ENCODE peak calls at places on chromosomes 13 and 19, in nine cellular contexts. One of them, this sample, is unnamed.

GRCh38 chr13:46278474-46278873 is 66.7 kb downstream of the LRRC63 start:
- DNase-seq in IMR-90: no peak
- DNase-seq in A549: no peak
- DNase-seq in prostate gland: no peak
- DNase-seq in AG10803: no peak
- DNase-seq in gastrocnemius medialis: no peak
- DNase-seq in RWPE1: no peak
- DNase-seq in WTC11: peak; percentile 16
- DNase-seq in MM.1S: no peak
- DNase-seq in this sample: no peak

GRCh38 chr19:10136936-10137335 is 17.2 kb upstream of the EIF3G start:
- DNase-seq in WTC11: no peak
- DNase-seq in MM.1S: no peak
- DNase-seq in gastrocnemius medialis: no peak
- DNase-seq in AG10803: no peak
- DNase-seq in prostate gland: no peak
- DNase-seq in RWPE1: no peak
- DNase-seq in A549: no peak
- DNase-seq in IMR-90: no peak
- DNase-seq in this sample: no peak

GRCh38 chr13:110648848-110649421 is 33.6 kb downstream of the NAXD start:
- DNase-seq in A549: no peak
- DNase-seq in gastrocnemius medialis: no peak
- DNase-seq in WTC11: no peak
- DNase-seq in IMR-90: no peak
- DNase-seq in prostate gland: no peak
- DNase-seq in RWPE1: no peak
- DNase-seq in AG10803: no peak
- DNase-seq in MM.1S: no peak
- DNase-seq in this sample: no peak

GRCh38 chr19:35112995-35113693 is 2.5 kb upstream of the FXYD3 start:
- DNase-seq in A549: no peak
- DNase-seq in MM.1S: no peak
- DNase-seq in IMR-90: no peak
- DNase-seq in prostate gland: no peak
- DNase-seq in AG10803: no peak
- DNase-seq in WTC11: peak; percentile 56
- DNase-seq in RWPE1: no peak
- DNase-seq in gastrocnemius medialis: no peak
- DNase-seq in this sample: no peak

GRCh38 chr19:40512110-40512472 is 45.3 kb downstream of the SPTBN4 start:
- DNase-seq in IMR-90: no peak
- DNase-seq in RWPE1: no peak
- DNase-seq in prostate gland: no peak
- DNase-seq in WTC11: no peak
- DNase-seq in gastrocnemius medialis: no peak
- DNase-seq in MM.1S: no peak
- DNase-seq in AG10803: no peak
- DNase-seq in A549: no peak
- DNase-seq in this sample: no peak

GRCh38 chr13:33258437-33259193 is 26.9 kb downstream of the STARD13 start:
- DNase-seq in A549: no peak
- DNase-seq in RWPE1: no peak
- DNase-seq in IMR-90: peak; percentile 63
- DNase-seq in MM.1S: no peak
- DNase-seq in prostate gland: no peak
- DNase-seq in gastrocnemius medialis: no peak
- DNase-seq in AG10803: peak; percentile 90
- DNase-seq in WTC11: no peak
- DNase-seq in this sample: no peak

GRCh38 chr19:38004505-38005223 is 97.7 kb downstream of the SIPA1L3 start:
- DNase-seq in WTC11: peak; percentile 71
- DNase-seq in AG10803: peak; percentile 97
- DNase-seq in RWPE1: peak; percentile 97
- DNase-seq in gastrocnemius medialis: peak; percentile 79
- DNase-seq in MM.1S: peak; percentile 32
- DNase-seq in IMR-90: peak; percentile 98
- DNase-seq in A549: peak; percentile 90
- DNase-seq in prostate gland: peak; percentile 93
- DNase-seq in this sample: peak; percentile 81

GRCh38 chr13:32530841-32531253 is 7.7 kb downstream of the N4BP2L2 start:
- DNase-seq in WTC11: no peak
- DNase-seq in IMR-90: peak; percentile 83
- DNase-seq in prostate gland: peak; percentile 12
- DNase-seq in A549: no peak
- DNase-seq in AG10803: peak; percentile 71
- DNase-seq in RWPE1: no peak
- DNase-seq in gastrocnemius medialis: peak; percentile 21
- DNase-seq in MM.1S: peak; percentile 57
- DNase-seq in this sample: peak; percentile 38

GRCh38 chr13:65856464-65856863 is 1373.7 kb downstream of the PCDH9 start:
- DNase-seq in RWPE1: no peak
- DNase-seq in AG10803: peak; percentile 20
- DNase-seq in MM.1S: no peak
- DNase-seq in prostate gland: no peak
- DNase-seq in A549: no peak
- DNase-seq in WTC11: no peak
- DNase-seq in IMR-90: peak; percentile 80
- DNase-seq in gastrocnemius medialis: no peak
- DNase-seq in this sample: no peak

GRCh38 chr19:21430674-21431073 is 33.7 kb downstream of the ZNF493 start:
- DNase-seq in prostate gland: no peak
- DNase-seq in A549: no peak
- DNase-seq in IMR-90: no peak
- DNase-seq in MM.1S: no peak
- DNase-seq in WTC11: no peak
- DNase-seq in RWPE1: no peak
- DNase-seq in gastrocnemius medialis: no peak
- DNase-seq in AG10803: no peak
- DNase-seq in this sample: no peak

GRCh38 chr19:6088677-6089063 is 21.6 kb downstream of the RFX2 start:
- DNase-seq in gastrocnemius medialis: no peak
- DNase-seq in A549: no peak
- DNase-seq in RWPE1: peak; percentile 56
- DNase-seq in MM.1S: no peak
- DNase-seq in IMR-90: peak; percentile 49
- DNase-seq in prostate gland: no peak
- DNase-seq in WTC11: no peak
- DNase-seq in AG10803: no peak
- DNase-seq in this sample: no peak

GRCh38 chr13:51539887-51540286 is 44.4 kb upstream of the WDFY2 start:
- DNase-seq in gastrocnemius medialis: no peak
- DNase-seq in WTC11: no peak
- DNase-seq in RWPE1: no peak
- DNase-seq in A549: no peak
- DNase-seq in AG10803: peak; percentile 61
- DNase-seq in IMR-90: peak; percentile 67
- DNase-seq in prostate gland: no peak
- DNase-seq in MM.1S: no peak
- DNase-seq in this sample: no peak

GRCh38 chr19:53538378-53539109 is 599 bp downstream of the ZNF331 start:
- DNase-seq in prostate gland: no peak
- DNase-seq in IMR-90: no peak
- DNase-seq in AG10803: no peak
- DNase-seq in A549: no peak
- DNase-seq in gastrocnemius medialis: no peak
- DNase-seq in WTC11: no peak
- DNase-seq in RWPE1: no peak
- DNase-seq in MM.1S: no peak
- DNase-seq in this sample: no peak

GRCh38 chr19:53532362-53532761 is 5.6 kb upstream of the ZNF331 start:
- DNase-seq in MM.1S: no peak
- DNase-seq in RWPE1: no peak
- DNase-seq in A549: no peak
- DNase-seq in WTC11: no peak
- DNase-seq in prostate gland: no peak
- DNase-seq in IMR-90: no peak
- DNase-seq in gastrocnemius medialis: no peak
- DNase-seq in AG10803: no peak
- DNase-seq in this sample: no peak

GRCh38 chr19:53537126-53537522 is 821 bp upstream of the ZNF331 start:
- DNase-seq in MM.1S: no peak
- DNase-seq in gastrocnemius medialis: no peak
- DNase-seq in A549: no peak
- DNase-seq in RWPE1: no peak
- DNase-seq in AG10803: no peak
- DNase-seq in prostate gland: no peak
- DNase-seq in IMR-90: no peak
- DNase-seq in WTC11: no peak
- DNase-seq in this sample: no peak

GRCh38 chr19:53537523-53538377 is at the start of gene ZNF331:
- DNase-seq in prostate gland: peak; percentile 68
- DNase-seq in A549: peak; percentile 86
- DNase-seq in WTC11: peak; percentile 77
- DNase-seq in AG10803: peak; percentile 72
- DNase-seq in IMR-90: peak; percentile 83
- DNase-seq in gastrocnemius medialis: peak; percentile 53
- DNase-seq in RWPE1: peak; percentile 65
- DNase-seq in MM.1S: no peak
- DNase-seq in this sample: peak; percentile 85

DNA sequence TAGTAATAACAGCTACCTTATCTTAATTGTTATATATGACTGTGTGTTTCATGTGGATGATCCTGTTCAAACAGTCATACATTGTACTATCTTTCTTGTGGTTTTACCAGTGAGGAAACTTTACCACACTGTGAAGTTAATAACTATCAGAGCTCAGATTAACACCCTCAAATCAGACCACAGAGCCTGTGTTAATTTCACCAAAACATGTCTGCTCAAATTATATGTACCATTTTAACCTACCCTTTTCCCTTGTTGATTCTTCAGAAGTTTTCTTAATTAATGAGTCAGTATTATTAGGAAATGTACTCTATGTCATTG is 1.8 kb upstream of the ZNF331 start:
- DNase-seq in RWPE1: no peak
- DNase-seq in AG10803: no peak
- DNase-seq in A549: no peak
- DNase-seq in MM.1S: no peak
- DNase-seq in gastrocnemius medialis: no peak
- DNase-seq in IMR-90: no peak
- DNase-seq in WTC11: no peak
- DNase-seq in prostate gland: no peak
- DNase-seq in this sample: no peak
- TF ChIP-seq CTCF in RWPE1: no peak
- TF ChIP-seq CTCF in AG10803: no peak
- TF ChIP-seq CTCF in A549: no peak
- TF ChIP-seq CTCF in MM.1S: no peak
- TF ChIP-seq CTCF in gastrocnemius medialis: no peak
- TF ChIP-seq CTCF in IMR-90: no peak
- TF ChIP-seq CTCF in WTC11: no peak
- TF ChIP-seq CTCF in prostate gland: no peak
- TF ChIP-seq CTCF in this sample: no peak

DNA sequence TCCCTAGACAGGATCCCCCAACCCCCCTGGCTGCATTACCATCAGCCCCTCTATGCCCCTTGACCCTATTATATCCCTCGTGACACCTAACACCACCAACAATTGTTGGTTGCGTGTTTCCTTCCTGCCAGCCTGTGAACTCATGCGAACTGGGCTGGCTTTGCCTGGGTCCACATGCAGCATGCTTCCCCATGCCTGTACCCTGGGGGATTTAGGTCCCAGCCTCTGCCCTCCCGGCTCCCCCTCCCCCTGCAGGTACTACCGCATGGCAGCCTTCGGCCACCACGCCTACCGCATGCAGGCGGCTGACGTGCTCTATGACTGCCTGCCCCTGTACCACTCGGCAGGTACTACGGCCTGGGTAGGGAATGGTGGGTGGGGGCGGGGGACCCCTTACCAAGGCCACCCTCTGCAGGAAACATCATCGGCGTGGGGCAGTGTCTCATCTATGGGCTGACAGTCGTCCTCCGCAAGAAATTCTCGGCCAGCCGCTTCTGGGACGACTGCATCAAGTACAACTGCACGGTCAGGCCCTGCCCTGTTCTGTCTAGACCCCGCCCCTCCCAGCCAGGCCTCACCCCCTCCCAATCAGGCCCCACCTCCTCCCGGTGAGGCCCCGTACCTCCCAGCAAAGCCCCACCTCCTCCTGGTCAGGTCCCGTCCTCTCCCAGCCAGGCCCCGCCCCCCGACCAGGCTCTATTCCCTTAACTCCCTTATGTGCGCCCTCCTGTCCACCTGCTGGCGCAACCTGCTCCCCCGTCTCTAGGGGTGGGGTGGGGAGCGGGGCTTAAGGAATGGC is 18.5 kb downstream of the SLC27A1 start:
- DNase-seq in WTC11: peak; percentile 99
- DNase-seq in A549: peak; percentile 66
- DNase-seq in AG10803: no peak
- DNase-seq in prostate gland: peak; percentile 67
- DNase-seq in RWPE1: peak; percentile 55
- DNase-seq in IMR-90: no peak
- DNase-seq in MM.1S: peak; percentile 75
- DNase-seq in gastrocnemius medialis: no peak
- DNase-seq in this sample: peak; percentile 89
- TF ChIP-seq CTCF in WTC11: peak; percentile 30
- TF ChIP-seq CTCF in A549: no peak
- TF ChIP-seq CTCF in AG10803: no peak
- TF ChIP-seq CTCF in prostate gland: no peak
- TF ChIP-seq CTCF in RWPE1: no peak
- TF ChIP-seq CTCF in IMR-90: no peak
- TF ChIP-seq CTCF in MM.1S: peak; percentile 42
- TF ChIP-seq CTCF in gastrocnemius medialis: no peak
- TF ChIP-seq CTCF in this sample: peak; percentile 44

DNA sequence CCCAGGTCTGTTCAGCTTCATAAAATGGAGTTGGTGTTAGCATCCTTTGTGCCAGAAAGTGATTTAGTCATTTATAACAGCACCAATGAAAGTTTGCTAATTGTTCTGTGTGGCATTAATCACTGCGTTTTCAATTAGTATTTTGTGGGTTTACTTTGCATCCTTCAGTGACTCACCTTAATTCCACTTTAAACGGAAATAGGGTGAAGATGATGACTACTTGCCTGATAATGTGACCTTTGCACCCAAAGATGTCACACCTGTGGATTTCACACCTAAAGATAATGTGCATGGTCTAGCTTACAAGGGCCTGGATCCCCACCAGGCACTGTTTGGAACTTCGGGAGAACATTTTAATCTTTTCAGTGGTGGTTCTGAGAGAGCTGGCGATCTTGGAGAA is 15.0 kb downstream of the GPATCH1 start:
- DNase-seq in MM.1S: no peak
- DNase-seq in WTC11: no peak
- DNase-seq in RWPE1: peak; percentile 57
- DNase-seq in AG10803: no peak
- DNase-seq in gastrocnemius medialis: no peak
- DNase-seq in A549: no peak
- DNase-seq in IMR-90: no peak
- DNase-seq in prostate gland: no peak
- DNase-seq in this sample: no peak
- TF ChIP-seq CTCF in MM.1S: no peak
- TF ChIP-seq CTCF in WTC11: no peak
- TF ChIP-seq CTCF in RWPE1: no peak
- TF ChIP-seq CTCF in AG10803: no peak
- TF ChIP-seq CTCF in gastrocnemius medialis: no peak
- TF ChIP-seq CTCF in A549: no peak
- TF ChIP-seq CTCF in IMR-90: no peak
- TF ChIP-seq CTCF in prostate gland: no peak
- TF ChIP-seq CTCF in this sample: no peak

DNA sequence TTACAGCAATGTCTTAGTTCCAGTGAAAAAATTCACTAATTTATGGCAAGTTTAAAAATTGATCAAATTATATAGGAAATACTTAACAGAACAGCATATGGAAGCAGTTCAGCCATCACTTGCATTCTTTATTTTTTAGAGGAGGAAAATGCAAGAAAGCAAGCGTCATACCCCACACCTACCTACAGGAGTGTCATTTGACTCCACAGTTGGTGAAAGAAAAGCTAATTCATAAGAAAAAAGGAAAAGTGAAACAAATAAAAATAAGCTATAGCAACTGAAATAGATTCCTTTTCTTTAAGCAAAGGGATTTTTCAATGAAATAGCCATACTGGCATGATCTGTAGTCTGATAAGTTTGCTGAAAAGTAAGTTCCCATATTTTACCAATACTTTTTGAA is 111.0 kb downstream of the DOCK9 start:
- DNase-seq in prostate gland: no peak
- DNase-seq in RWPE1: no peak
- DNase-seq in AG10803: no peak
- DNase-seq in MM.1S: no peak
- DNase-seq in gastrocnemius medialis: no peak
- DNase-seq in WTC11: no peak
- DNase-seq in A549: no peak
- DNase-seq in IMR-90: no peak
- DNase-seq in this sample: no peak
- TF ChIP-seq CTCF in prostate gland: no peak
- TF ChIP-seq CTCF in RWPE1: no peak
- TF ChIP-seq CTCF in AG10803: peak; percentile 18
- TF ChIP-seq CTCF in MM.1S: peak; percentile 5
- TF ChIP-seq CTCF in gastrocnemius medialis: no peak
- TF ChIP-seq CTCF in WTC11: no peak
- TF ChIP-seq CTCF in A549: no peak
- TF ChIP-seq CTCF in IMR-90: no peak
- TF ChIP-seq CTCF in this sample: no peak